ENCODE peak calls at places on chromosomes 3 and 15, in five cellular contexts. J is neural progenitor cell, E is uterus, D is A549, L is colonic mucosa. G is an unnamed sample.

GRCh38 chr3:59313365-59313764 is 263.5 kb upstream of the CFAP20DC start:
- DNase-seq in E (no peak), D (peak), L (peak), J (peak), G (no peak)

GRCh38 chr15:66995257-66995656 is 70.1 kb upstream of the SMAD3 start:
- DNase-seq in E (no peak), L (no peak), D (peak), J (no peak), G (peak)

GRCh38 chr3:13583251-13584180 is 34.6 kb downstream of the FBLN2 start:
- DNase-seq in J (no peak), L (no peak), E (no peak), D (no peak), G (no peak)

GRCh38 chr3:54756330-54756731 is 171.5 kb downstream of the LRTM1 start:
- DNase-seq in L (no peak), D (no peak), E (no peak), J (no peak), G (no peak)

GRCh38 chr3:98567646-98568280 is 25.6 kb downstream of the CPOX start:
- DNase-seq in E (no peak), D (no peak), J (no peak), L (no peak), G (no peak)

GRCh38 chr3:136194409-136195257 is 1.5 kb downstream of the MSL2 start:
- DNase-seq in J (peak), E (no peak), L (peak), D (no peak), G (no peak)

GRCh38 chr15:25176616-25176923 is 221.8 kb downstream of the SNRPN start:
- DNase-seq in D (no peak), L (no peak), J (no peak), E (peak), G (no peak)

GRCh38 chr3:34109846-34110245 is 311.4 kb downstream of the PDCD6IP start:
- DNase-seq in L (no peak), J (no peak), D (no peak), E (no peak), G (no peak)

GRCh38 chr3:26624209-26624775 is 1.7 kb downstream of the LRRC3B start:
- DNase-seq in J (peak), D (no peak), L (no peak), E (no peak), G (no peak)

GRCh38 chr3:37243811-37244748 is 69.7 kb upstream of the LRRFIP2 start:
- DNase-seq in L (peak), E (peak), D (peak), J (peak), G (peak)

GRCh38 chr15:95501865-95502264 is 828.6 kb upstream of the NR2F2 start:
- DNase-seq in L (no peak), D (no peak), J (no peak), E (no peak), G (no peak)

GRCh38 chr3:69683076-69683806 is 56.0 kb upstream of the MITF start:
- DNase-seq in L (no peak), D (peak), J (peak), E (no peak), G (no peak)

GRCh38 chr15:29821416-29822099 is 710 bp downstream of the TJP1 start:
- DNase-seq in J (peak), E (peak), D (peak), L (peak), G (no peak)
- H3K4me3 ChIP-seq in J (peak), E (peak), D (peak), L (peak), G (peak)

GRCh38 chr15:70266412-70267089 is 168.8 kb upstream of the TLE3 start:
- DNase-seq in D (no peak), J (no peak), L (peak), E (peak), G (peak)
- H3K27ac ChIP-seq in D (no peak), J (no peak), L (no peak), E (peak), G (no peak)

GRCh38 chr3:192917258-192917507 is 473 bp downstream of the MB21D2 start:
- DNase-seq in E (no peak), D (no peak), J (no peak), L (no peak), G (no peak)
- H3K4me3 ChIP-seq in E (peak), D (peak), J (peak), L (peak), G (peak)

DNA sequence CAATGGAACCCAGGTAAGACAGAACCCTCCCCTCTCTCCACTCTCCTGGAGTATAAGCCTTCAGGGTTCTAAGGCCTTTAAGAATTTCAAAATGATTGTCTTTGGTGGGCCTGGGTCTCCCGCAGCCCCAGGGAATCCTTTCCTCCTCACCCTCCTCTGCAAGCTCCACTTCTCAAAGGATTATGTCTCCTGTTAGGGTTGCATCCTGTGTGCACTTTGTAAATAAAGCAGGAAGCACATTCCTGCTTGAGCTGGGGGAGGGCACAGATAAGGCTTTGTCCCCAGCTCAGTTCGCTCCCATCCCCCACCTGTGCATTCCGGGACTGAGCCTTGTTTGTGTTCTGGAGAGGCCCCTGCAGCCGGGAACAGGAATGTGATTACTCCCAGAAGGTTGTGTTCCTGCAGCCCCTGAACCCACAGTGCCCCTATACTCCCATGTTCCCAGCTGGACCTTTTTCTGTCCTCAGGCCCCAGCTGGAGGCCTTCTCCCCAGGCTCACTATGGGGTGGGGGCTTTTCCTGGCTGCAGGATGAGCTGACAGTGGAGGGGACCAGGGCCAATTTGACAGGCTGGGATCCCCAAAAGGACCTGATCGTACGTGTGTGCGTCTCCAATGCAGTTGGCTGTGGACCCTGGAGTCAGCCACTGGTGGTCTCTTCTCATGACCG is 9.5 kb downstream of the TYRO3 start:
- DNase-seq in J (peak), D (peak), E (peak), L (no peak), G (no peak)
- H3K27ac ChIP-seq in J (peak), D (no peak), E (no peak), L (no peak), G (no peak)

DNA sequence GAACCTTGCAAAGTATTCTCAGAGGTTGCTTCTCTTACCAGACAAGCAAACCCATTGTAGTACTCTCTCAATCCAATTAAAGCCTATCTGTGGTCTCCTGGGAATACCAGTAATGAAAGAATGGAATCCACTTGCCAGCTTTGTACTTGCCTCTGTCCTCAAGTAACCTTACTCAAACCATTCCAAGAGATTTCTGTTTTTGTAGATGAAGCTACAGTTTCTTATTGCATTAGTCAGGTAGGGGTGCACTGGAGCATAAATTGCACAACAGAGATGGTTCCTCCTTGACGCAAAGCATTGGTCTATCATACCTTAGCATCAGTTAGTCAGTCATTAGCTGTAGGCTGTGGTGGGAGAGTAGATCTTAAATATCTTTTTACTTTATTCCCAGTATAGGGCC is 52.9 kb downstream of the BTLA start:
- DNase-seq in J (peak), L (no peak), E (no peak), D (no peak), G (no peak)
- H3K4me3 ChIP-seq in J (no peak), L (no peak), E (no peak), D (no peak), G (no peak)

GRCh38 chr3:172394692-172395091 is 53.6 kb downstream of the GHSR start:
- DNase-seq in L (no peak), E (no peak), D (no peak), J (no peak), G (no peak)
- H3K27ac ChIP-seq in L (no peak), E (no peak), D (no peak), J (no peak), G (no peak)

GRCh38 chr15:88911766-88912118 is 1.4 kb downstream of the MFGE8 start:
- DNase-seq in D (peak), J (peak), E (peak), L (no peak), G (no peak)

GRCh38 chr15:88912500-88912921 is 668 bp downstream of the MFGE8 start:
- DNase-seq in J (peak), E (peak), D (no peak), L (no peak), G (no peak)

GRCh38 chr15:88913017-88913849 is at the start of gene MFGE8:
- DNase-seq in E (peak), L (peak), D (peak), J (peak), G (peak)

GRCh38 chr15:88915354-88915753 is 2.2 kb upstream of the MFGE8 start:
- DNase-seq in J (no peak), E (no peak), L (no peak), D (no peak), G (no peak)

GRCh38 chr15:88913850-88914169 is 631 bp upstream of the MFGE8 start:
- DNase-seq in D (no peak), E (no peak), L (no peak), J (no peak), G (no peak)
- H3K4me3 ChIP-seq in D (peak), E (no peak), L (peak), J (peak), G (peak)